ENCODE peak calls at places on chromosomes 13 and 19, in five cellular contexts. J, W, P, G and K are unnamed samples.
A peak's percentile ranks its signal among the peaks of the same experiment; 100 is the strongest.

GRCh38 chr13:80245162-80245733 is 95.7 kb downstream of the SPRY2 start:
- DNase-seq in J (no peak), W (no peak), P (no peak), G (no peak), K (no peak)

GRCh38 chr13:74773263-74773662 is 639.1 kb upstream of the KLF12 start:
- DNase-seq in J (no peak), W (no peak), P (no peak), G (no peak), K (no peak)

GRCh38 chr19:6484831-6485230 is 3.2 kb upstream of the DENND1C start:
- DNase-seq in J (no peak), W (no peak), P (no peak), G (peak; percentile 69), K (no peak)

GRCh38 chr13:114135731-114136171 is 3.3 kb upstream of the RASA3 start:
- DNase-seq in J (no peak), W (peak; percentile 44), P (no peak), G (no peak), K (no peak)

GRCh38 chr19:13089857-13090507 is 12.7 kb downstream of the LYL1 start:
- DNase-seq in J (no peak), W (no peak), P (no peak), G (no peak), K (no peak)

GRCh38 chr13:76296751-76297150 is 589.5 kb downstream of the KCTD12 start:
- DNase-seq in J (no peak), W (no peak), P (no peak), G (peak; percentile 92), K (no peak)

GRCh38 chr13:45108716-45109706 is 11.3 kb upstream of the GTF2F2 start:
- DNase-seq in J (peak; percentile 37), W (peak; percentile 55), P (peak; percentile 74), G (peak; percentile 38), K (no peak)

GRCh38 chr13:113584870-113585671 is 518 bp downstream of the TFDP1 start:
- DNase-seq in J (no peak), W (peak; percentile 50), P (peak; percentile 23), G (peak; percentile 21), K (no peak)

GRCh38 chr19:47111081-47111589 is 2.4 kb downstream of the ZC3H4 start:
- DNase-seq in J (no peak), W (no peak), P (no peak), G (no peak), K (no peak)

GRCh38 chr13:38409771-38410170 is 60.1 kb downstream of the UFM1 start:
- DNase-seq in J (no peak), W (no peak), P (no peak), G (no peak), K (no peak)

GRCh38 chr13:63124863-63125262 is 1709.2 kb upstream of the PCDH20 start:
- DNase-seq in J (peak; percentile 31), W (no peak), P (no peak), G (peak; percentile 45), K (no peak)

GRCh38 chr13:111904701-111905608 is 162.0 kb upstream of the SOX1 start:
- DNase-seq in J (no peak), W (peak; percentile 45), P (peak; percentile 40), G (no peak), K (no peak)

GRCh38 chr13:97339019-97339988 is 94.7 kb upstream of the RAP2A start:
- DNase-seq in J (peak; percentile 67), W (no peak), P (no peak), G (peak; percentile 65), K (no peak)

GRCh38 chr19:16894080-16894479 is 5.3 kb downstream of the F2RL3 start:
- DNase-seq in J (no peak), W (no peak), P (no peak), G (no peak), K (no peak)

GRCh38 chr13:112781287-112781686 is 91.4 kb downstream of the ATP11A start:
- DNase-seq in J (no peak), W (peak; percentile 32), P (no peak), G (no peak), K (no peak)

GRCh38 chr19:18446145-18446810 is 8.3 kb upstream of the ISYNA1 start:
- DNase-seq in J (no peak), W (no peak), P (no peak), G (no peak), K (no peak)

GRCh38 chr19:45469835-45470146 is 2.0 kb downstream of the FOSB start:
- DNase-seq in J (no peak), W (no peak), P (no peak), G (peak; percentile 57), K (no peak)

GRCh38 chr13:26502826-26503225 is 54.7 kb upstream of the WASF3 start:
- DNase-seq in J (peak; percentile 71), W (no peak), P (peak; percentile 43), G (no peak), K (no peak)

GRCh38 chr13:42367836-42368235 is 95.9 kb downstream of the AKAP11 start:
- DNase-seq in J (peak; percentile 29), W (no peak), P (no peak), G (no peak), K (no peak)

GRCh38 chr13:94548382-94549240 is 47.3 kb downstream of the TGDS start:
- DNase-seq in J (peak; percentile 61), W (no peak), P (peak; percentile 81), G (no peak), K (no peak)

GRCh38 chr13:89382986-89383385 is 1711.8 kb downstream of the SLITRK5 start:
- DNase-seq in J (no peak), W (no peak), P (no peak), G (no peak), K (no peak)

GRCh38 chr13:51208707-51209106 is 13.5 kb upstream of the FAM124A start:
- DNase-seq in J (no peak), W (peak; percentile 39), P (no peak), G (no peak), K (no peak)

GRCh38 chr19:14006766-14007562 is 844 bp upstream of the RFX1 start:
- DNase-seq in J (no peak), W (peak; percentile 98), P (peak; percentile 54), G (peak; percentile 83), K (no peak)

GRCh38 chr13:52454825-52455676 is at the start of gene CKAP2:
- DNase-seq in J (peak; percentile 96), W (peak; percentile 89), P (peak; percentile 96), G (peak; percentile 96), K (peak; percentile 84)

GRCh38 chr13:100668408-100668807 is 6.2 kb downstream of the TMTC4 start:
- DNase-seq in J (no peak), W (no peak), P (no peak), G (peak; percentile 30), K (no peak)

GRCh38 chr19:45047188-45047797 is 8.4 kb downstream of the CLASRP start:
- DNase-seq in J (no peak), W (no peak), P (no peak), G (no peak), K (no peak)

GRCh38 chr19:30070970-30071632 is 129.1 kb downstream of the URI1 start:
- DNase-seq in J (no peak), W (no peak), P (no peak), G (no peak), K (no peak)

GRCh38 chr13:111853766-111854165 is 213.2 kb upstream of the SOX1 start:
- DNase-seq in J (no peak), W (peak; percentile 36), P (no peak), G (no peak), K (no peak)

GRCh38 chr13:51045450-51045849 is 65.6 kb downstream of the C13orf42 start:
- DNase-seq in J (no peak), W (peak; percentile 41), P (no peak), G (no peak), K (no peak)

GRCh38 chr19:8373867-8374813 is 10.2 kb downstream of the ANGPTL4 start:
- DNase-seq in J (no peak), W (no peak), P (no peak), G (no peak), K (no peak)

GRCh38 chr19:52170863-52171320 is 529 bp downstream of the ZNF836 start:
- DNase-seq in J (peak; percentile 30), W (peak; percentile 73), P (peak; percentile 46), G (peak; percentile 9), K (no peak)

GRCh38 chr13:101467415-101467814 is 14.9 kb downstream of the ITGBL1 start:
- DNase-seq in J (no peak), W (no peak), P (no peak), G (no peak), K (no peak)

GRCh38 chr19:35845215-35846037 is 6.9 kb downstream of the NPHS1 start:
- DNase-seq in J (peak; percentile 8), W (peak; percentile 74), P (peak; percentile 70), G (peak; percentile 9), K (no peak)

GRCh38 chr13:47672982-47673670 is 327.9 kb downstream of the SUCLA2 start:
- DNase-seq in J (peak; percentile 94), W (no peak), P (no peak), G (peak; percentile 90), K (no peak)

GRCh38 chr13:35941374-35941773 is 189.8 kb downstream of the DCLK1 start:
- DNase-seq in J (no peak), W (no peak), P (no peak), G (no peak), K (no peak)

DNA sequence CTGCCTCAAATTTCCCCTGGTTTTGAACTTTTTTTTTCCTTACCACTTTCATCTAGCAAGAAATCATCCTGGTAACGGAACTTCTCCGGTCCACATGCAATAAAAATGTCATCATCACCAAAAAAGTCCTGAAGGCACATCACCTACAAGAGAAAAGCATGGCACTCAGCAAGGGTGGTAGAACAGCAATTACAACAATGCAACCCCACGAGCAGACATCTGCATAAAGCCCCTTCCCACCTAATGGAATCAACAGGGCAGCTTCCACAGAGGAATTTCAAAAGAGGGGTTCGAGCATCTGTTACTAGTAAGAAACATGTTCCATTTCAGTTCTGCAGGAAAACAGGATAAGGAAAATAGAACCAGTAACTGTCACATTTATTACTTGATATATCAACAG is 183.9 kb downstream of the DCLK1 start:
- DNase-seq in J (no peak), W (no peak), P (no peak), G (no peak), K (no peak)
- H2BK12ac ChIP-seq in J (no peak overlapping the region), W (no peak overlapping the region), P (no peak overlapping the region), G (no peak overlapping the region), K (no peak overlapping the region)

GRCh38 chr13:40910324-40911050 is 108.6 kb downstream of the ELF1 start:
- DNase-seq in J (no peak), W (no peak), P (no peak), G (peak; percentile 81), K (no peak)
- H3K23ac ChIP-seq in J (no peak overlapping the region), W (no peak overlapping the region), P (no peak overlapping the region), G (no peak overlapping the region), K (no peak overlapping the region)

GRCh38 chr19:3402631-3403443 is 36.5 kb downstream of the NFIC start:
- DNase-seq in J (no peak), W (no peak), P (no peak), G (no peak), K (no peak)
- H2BK12ac ChIP-seq in J (peak overlapping the region; percentile 68), W (peak overlapping the region; percentile 3), P (no peak overlapping the region), G (no peak overlapping the region), K (no peak overlapping the region)

DNA sequence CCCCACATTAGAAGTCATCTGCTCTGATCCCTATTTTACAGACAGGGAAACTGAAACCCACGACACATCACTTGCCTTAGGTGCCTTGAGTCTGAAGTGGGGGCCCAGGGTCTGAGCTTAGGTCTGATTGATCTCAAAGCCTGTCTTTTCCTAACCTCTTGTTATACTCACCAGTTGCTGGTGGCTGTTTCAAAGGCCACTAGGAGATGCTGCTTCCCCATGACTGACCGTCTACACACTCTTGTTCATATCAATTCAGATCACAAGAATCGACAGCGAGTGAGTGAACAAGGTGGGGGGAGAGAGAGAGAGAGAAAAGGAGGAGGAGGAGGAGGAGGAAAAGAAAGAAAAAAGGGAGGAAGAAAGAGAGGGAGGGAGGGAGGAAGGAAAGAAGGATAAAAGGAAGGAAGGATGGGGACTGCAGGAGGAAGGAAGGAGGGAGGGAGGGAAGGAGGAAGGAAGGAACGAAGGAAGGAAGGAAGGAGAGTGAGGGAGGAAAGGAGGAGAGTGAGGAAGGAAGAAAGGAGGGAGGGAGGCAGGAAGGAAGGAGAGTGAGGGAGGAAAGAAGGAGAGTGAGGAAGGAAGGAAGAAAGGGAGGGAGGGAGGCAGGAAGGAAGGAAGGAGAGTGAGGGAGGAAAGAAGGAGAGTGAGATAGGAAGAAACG is 3.3 kb downstream of the OR10H1 start:
- DNase-seq in J (no peak), W (no peak), P (no peak), G (peak; percentile 35), K (no peak)
- H3K23ac ChIP-seq in J (no peak overlapping the region), W (no peak overlapping the region), P (no peak overlapping the region), G (no peak overlapping the region), K (no peak overlapping the region)